ENCODE peak calls at places on chromosomes 3 and 15, in nine cellular contexts. One of them, this sample, is unnamed.
A peak's percentile ranks its signal among the peaks of the same experiment; 100 is the strongest.

GRCh38 chr3:99499235-99499798 is 139.1 kb upstream of the COL8A1 start:
- DNase-seq in foreskin fibroblast: peak; percentile 83
- DNase-seq in SK-N-SH: peak; percentile 24
- DNase-seq in astrocyte: peak; percentile 34
- DNase-seq in OCI-LY7: peak; percentile 15
- DNase-seq in fibroblast of the aortic adventitia: peak; percentile 81
- DNase-seq in AG09309: no peak
- DNase-seq in fibroblast of mammary gland: peak; percentile 74
- DNase-seq in right atrium auricular region: no peak
- DNase-seq in this sample: peak; percentile 69

GRCh38 chr15:36808401-36809160 is 229.2 kb downstream of the CDIN1 start:
- DNase-seq in foreskin fibroblast: no peak
- DNase-seq in SK-N-SH: no peak
- DNase-seq in astrocyte: peak; percentile 52
- DNase-seq in OCI-LY7: no peak
- DNase-seq in fibroblast of the aortic adventitia: peak; percentile 81
- DNase-seq in AG09309: no peak
- DNase-seq in fibroblast of mammary gland: no peak
- DNase-seq in right atrium auricular region: no peak
- DNase-seq in this sample: no peak

GRCh38 chr3:176352716-176353334 is 844.5 kb downstream of the TBL1XR1 start:
- DNase-seq in foreskin fibroblast: peak; percentile 10
- DNase-seq in SK-N-SH: no peak
- DNase-seq in astrocyte: peak; percentile 14
- DNase-seq in OCI-LY7: no peak
- DNase-seq in fibroblast of the aortic adventitia: no peak
- DNase-seq in AG09309: peak; percentile 13
- DNase-seq in fibroblast of mammary gland: peak; percentile 43
- DNase-seq in right atrium auricular region: no peak
- DNase-seq in this sample: peak; percentile 11

GRCh38 chr15:45399381-45400212 is 21.3 kb upstream of the GATM start:
- DNase-seq in foreskin fibroblast: peak; percentile 73
- DNase-seq in SK-N-SH: peak; percentile 42
- DNase-seq in astrocyte: peak; percentile 38
- DNase-seq in OCI-LY7: peak; percentile 76
- DNase-seq in fibroblast of the aortic adventitia: peak; percentile 81
- DNase-seq in AG09309: peak; percentile 25
- DNase-seq in fibroblast of mammary gland: peak; percentile 74
- DNase-seq in right atrium auricular region: no peak
- DNase-seq in this sample: peak; percentile 67

GRCh38 chr3:151276038-151277027 is 2.0 kb downstream of the P2RY14 start:
- DNase-seq in foreskin fibroblast: no peak
- DNase-seq in SK-N-SH: no peak
- DNase-seq in astrocyte: no peak
- DNase-seq in OCI-LY7: peak; percentile 8
- DNase-seq in fibroblast of the aortic adventitia: no peak
- DNase-seq in AG09309: no peak
- DNase-seq in fibroblast of mammary gland: no peak
- DNase-seq in right atrium auricular region: no peak
- DNase-seq in this sample: no peak

GRCh38 chr3:83567935-83568334 is 1390.9 kb upstream of the CADM2 start:
- DNase-seq in foreskin fibroblast: no peak
- DNase-seq in SK-N-SH: no peak
- DNase-seq in astrocyte: no peak
- DNase-seq in OCI-LY7: no peak
- DNase-seq in fibroblast of the aortic adventitia: no peak
- DNase-seq in AG09309: no peak
- DNase-seq in fibroblast of mammary gland: no peak
- DNase-seq in right atrium auricular region: no peak
- DNase-seq in this sample: no peak

GRCh38 chr3:181316481-181316880 is 326.9 kb upstream of the DNAJC19 start:
- DNase-seq in foreskin fibroblast: no peak
- DNase-seq in SK-N-SH: no peak
- DNase-seq in astrocyte: peak; percentile 23
- DNase-seq in OCI-LY7: peak; percentile 13
- DNase-seq in fibroblast of the aortic adventitia: peak; percentile 37
- DNase-seq in AG09309: no peak
- DNase-seq in fibroblast of mammary gland: peak; percentile 30
- DNase-seq in right atrium auricular region: no peak
- DNase-seq in this sample: no peak

GRCh38 chr15:96331141-96331941 is 841 bp downstream of the NR2F2 start:
- DNase-seq in foreskin fibroblast: peak; percentile 68
- DNase-seq in SK-N-SH: peak; percentile 76
- DNase-seq in astrocyte: peak; percentile 29
- DNase-seq in OCI-LY7: no peak
- DNase-seq in fibroblast of the aortic adventitia: peak; percentile 64
- DNase-seq in AG09309: no peak
- DNase-seq in fibroblast of mammary gland: peak; percentile 57
- DNase-seq in right atrium auricular region: no peak
- DNase-seq in this sample: peak; percentile 59

GRCh38 chr3:187165144-187165543 is 25.8 kb upstream of the RPL39L start:
- DNase-seq in foreskin fibroblast: peak; percentile 67
- DNase-seq in SK-N-SH: peak; percentile 41
- DNase-seq in astrocyte: peak; percentile 37
- DNase-seq in OCI-LY7: peak; percentile 79
- DNase-seq in fibroblast of the aortic adventitia: peak; percentile 80
- DNase-seq in AG09309: no peak
- DNase-seq in fibroblast of mammary gland: peak; percentile 62
- DNase-seq in right atrium auricular region: no peak
- DNase-seq in this sample: peak; percentile 69

GRCh38 chr15:57384024-57384423 is 7.7 kb downstream of the CGNL1 start:
- DNase-seq in foreskin fibroblast: no peak
- DNase-seq in SK-N-SH: no peak
- DNase-seq in astrocyte: no peak
- DNase-seq in OCI-LY7: no peak
- DNase-seq in fibroblast of the aortic adventitia: peak; percentile 90
- DNase-seq in AG09309: no peak
- DNase-seq in fibroblast of mammary gland: no peak
- DNase-seq in right atrium auricular region: no peak
- DNase-seq in this sample: no peak

GRCh38 chr3:183085634-183086390 is 13.5 kb downstream of the MCCC1 start:
- DNase-seq in foreskin fibroblast: peak; percentile 19
- DNase-seq in SK-N-SH: peak; percentile 47
- DNase-seq in astrocyte: peak; percentile 51
- DNase-seq in OCI-LY7: peak; percentile 19
- DNase-seq in fibroblast of the aortic adventitia: no peak
- DNase-seq in AG09309: no peak
- DNase-seq in fibroblast of mammary gland: peak; percentile 32
- DNase-seq in right atrium auricular region: no peak
- DNase-seq in this sample: no peak

GRCh38 chr3:23859012-23859743 is 53.4 kb downstream of the UBE2E1 start:
- DNase-seq in foreskin fibroblast: peak; percentile 76
- DNase-seq in SK-N-SH: no peak
- DNase-seq in astrocyte: no peak
- DNase-seq in OCI-LY7: no peak
- DNase-seq in fibroblast of the aortic adventitia: peak; percentile 27
- DNase-seq in AG09309: no peak
- DNase-seq in fibroblast of mammary gland: peak; percentile 25
- DNase-seq in right atrium auricular region: no peak
- DNase-seq in this sample: peak; percentile 52

GRCh38 chr3:157543491-157544035 is 40.3 kb upstream of the VEPH1 start:
- DNase-seq in foreskin fibroblast: peak; percentile 33
- DNase-seq in SK-N-SH: no peak
- DNase-seq in astrocyte: no peak
- DNase-seq in OCI-LY7: no peak
- DNase-seq in fibroblast of the aortic adventitia: no peak
- DNase-seq in AG09309: no peak
- DNase-seq in fibroblast of mammary gland: peak; percentile 40
- DNase-seq in right atrium auricular region: no peak
- DNase-seq in this sample: no peak

GRCh38 chr3:146948161-146948560 is 343.0 kb upstream of the PLSCR5 start:
- DNase-seq in foreskin fibroblast: no peak
- DNase-seq in SK-N-SH: no peak
- DNase-seq in astrocyte: no peak
- DNase-seq in OCI-LY7: no peak
- DNase-seq in fibroblast of the aortic adventitia: no peak
- DNase-seq in AG09309: no peak
- DNase-seq in fibroblast of mammary gland: no peak
- DNase-seq in right atrium auricular region: no peak
- DNase-seq in this sample: no peak

GRCh38 chr15:57640935-57641682 is 49.4 kb downstream of the MYZAP start:
- DNase-seq in foreskin fibroblast: peak; percentile 67
- DNase-seq in SK-N-SH: peak; percentile 49
- DNase-seq in astrocyte: peak; percentile 13
- DNase-seq in OCI-LY7: peak; percentile 11
- DNase-seq in fibroblast of the aortic adventitia: peak; percentile 32
- DNase-seq in AG09309: peak; percentile 1
- DNase-seq in fibroblast of mammary gland: peak; percentile 43
- DNase-seq in right atrium auricular region: no peak
- DNase-seq in this sample: peak; percentile 39

GRCh38 chr15:97748576-97748975 is 211.9 kb upstream of the ARRDC4 start:
- DNase-seq in foreskin fibroblast: no peak
- DNase-seq in SK-N-SH: peak; percentile 7
- DNase-seq in astrocyte: no peak
- DNase-seq in OCI-LY7: no peak
- DNase-seq in fibroblast of the aortic adventitia: no peak
- DNase-seq in AG09309: no peak
- DNase-seq in fibroblast of mammary gland: no peak
- DNase-seq in right atrium auricular region: no peak
- DNase-seq in this sample: no peak

GRCh38 chr15:97750071-97750470 is 210.4 kb upstream of the ARRDC4 start:
- DNase-seq in foreskin fibroblast: no peak
- DNase-seq in SK-N-SH: no peak
- DNase-seq in astrocyte: no peak
- DNase-seq in OCI-LY7: no peak
- DNase-seq in fibroblast of the aortic adventitia: no peak
- DNase-seq in AG09309: no peak
- DNase-seq in fibroblast of mammary gland: no peak
- DNase-seq in right atrium auricular region: no peak
- DNase-seq in this sample: no peak

GRCh38 chr15:97747342-97747741 is 213.2 kb upstream of the ARRDC4 start:
- DNase-seq in foreskin fibroblast: no peak
- DNase-seq in SK-N-SH: no peak
- DNase-seq in astrocyte: no peak
- DNase-seq in OCI-LY7: no peak
- DNase-seq in fibroblast of the aortic adventitia: no peak
- DNase-seq in AG09309: no peak
- DNase-seq in fibroblast of mammary gland: no peak
- DNase-seq in right atrium auricular region: no peak
- DNase-seq in this sample: no peak

DNA sequence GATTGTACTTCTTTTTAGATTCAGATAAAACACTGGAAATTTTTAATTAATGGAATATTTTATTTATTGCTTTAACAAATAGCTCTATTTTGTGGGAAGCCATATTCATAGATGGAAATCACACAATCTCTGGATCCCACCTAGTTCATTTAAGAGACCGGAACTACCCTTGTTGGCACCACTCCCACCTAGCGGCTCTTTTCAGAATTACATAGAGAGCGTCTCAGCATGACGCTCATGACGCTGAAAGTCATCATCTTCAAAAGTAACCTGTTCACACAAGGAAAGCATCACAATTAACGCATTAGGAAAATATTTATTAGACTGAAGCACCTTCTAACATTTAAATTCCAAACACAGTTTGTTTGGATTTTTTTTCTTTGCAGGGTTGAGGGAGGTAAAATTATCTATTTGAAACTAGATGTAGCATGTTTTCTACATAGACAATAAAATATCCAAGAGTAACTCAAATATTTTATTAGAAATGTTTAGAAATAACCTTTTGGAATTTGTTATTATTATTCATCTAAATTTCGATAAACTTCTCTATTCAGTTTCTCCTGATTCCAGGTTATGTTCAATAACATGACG is 214.9 kb upstream of the ARRDC4 start:
- DNase-seq in foreskin fibroblast: peak; percentile 1
- DNase-seq in SK-N-SH: peak; percentile 37
- DNase-seq in astrocyte: no peak
- DNase-seq in OCI-LY7: peak; percentile 18
- DNase-seq in fibroblast of the aortic adventitia: peak; percentile 5
- DNase-seq in AG09309: no peak
- DNase-seq in fibroblast of mammary gland: peak; percentile 15
- DNase-seq in right atrium auricular region: no peak
- DNase-seq in this sample: peak; percentile 17
- TF ChIP-seq CTCF in foreskin fibroblast: peak; percentile 44
- TF ChIP-seq CTCF in SK-N-SH: peak; percentile 65
- TF ChIP-seq CTCF in astrocyte: peak; percentile 29
- TF ChIP-seq CTCF in OCI-LY7: peak; percentile 78
- TF ChIP-seq CTCF in fibroblast of the aortic adventitia: peak; percentile 49
- TF ChIP-seq CTCF in AG09309: peak; percentile 34
- TF ChIP-seq CTCF in fibroblast of mammary gland: peak; percentile 47
- TF ChIP-seq CTCF in right atrium auricular region: peak; percentile 54
- TF ChIP-seq CTCF in this sample: peak; percentile 58

DNA sequence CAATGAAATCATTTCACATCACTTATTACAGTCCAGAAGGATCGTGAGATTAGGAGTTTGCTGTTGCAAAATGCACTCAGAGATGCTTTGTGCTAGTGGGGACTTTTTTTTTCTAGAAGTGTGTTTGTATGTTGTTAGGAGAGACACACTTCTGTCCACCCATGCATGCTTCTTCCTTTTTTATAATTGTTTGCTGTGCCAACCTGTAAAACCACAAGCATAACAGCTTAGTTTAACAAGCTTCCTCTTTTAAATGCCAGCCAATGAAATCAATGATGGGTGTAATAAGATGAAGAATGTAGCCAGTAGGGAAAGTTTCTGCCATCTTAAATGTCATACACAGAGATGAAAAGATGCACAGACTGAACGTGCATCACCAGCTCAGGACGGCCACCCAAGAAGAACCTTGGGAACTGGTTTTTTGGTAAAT is 305.6 kb upstream of the STT3B start:
- DNase-seq in foreskin fibroblast: no peak
- DNase-seq in SK-N-SH: no peak
- DNase-seq in astrocyte: no peak
- DNase-seq in OCI-LY7: peak; percentile 96
- DNase-seq in fibroblast of the aortic adventitia: no peak
- DNase-seq in AG09309: no peak
- DNase-seq in fibroblast of mammary gland: no peak
- DNase-seq in right atrium auricular region: no peak
- DNase-seq in this sample: no peak
- TF ChIP-seq CTCF in foreskin fibroblast: no peak
- TF ChIP-seq CTCF in SK-N-SH: no peak
- TF ChIP-seq CTCF in astrocyte: no peak
- TF ChIP-seq CTCF in OCI-LY7: no peak
- TF ChIP-seq CTCF in fibroblast of the aortic adventitia: no peak
- TF ChIP-seq CTCF in AG09309: no peak
- TF ChIP-seq CTCF in fibroblast of mammary gland: no peak
- TF ChIP-seq CTCF in right atrium auricular region: no peak
- TF ChIP-seq CTCF in this sample: no peak

GRCh38 chr3:195153653-195154052 is 117.3 kb downstream of the XXYLT1 start:
- DNase-seq in foreskin fibroblast: peak; percentile 65
- DNase-seq in SK-N-SH: no peak
- DNase-seq in astrocyte: no peak
- DNase-seq in OCI-LY7: no peak
- DNase-seq in fibroblast of the aortic adventitia: peak; percentile 49
- DNase-seq in AG09309: no peak
- DNase-seq in fibroblast of mammary gland: no peak
- DNase-seq in right atrium auricular region: no peak
- DNase-seq in this sample: no peak
- TF ChIP-seq CTCF in foreskin fibroblast: no peak
- TF ChIP-seq CTCF in SK-N-SH: no peak
- TF ChIP-seq CTCF in astrocyte: no peak
- TF ChIP-seq CTCF in OCI-LY7: no peak
- TF ChIP-seq CTCF in fibroblast of the aortic adventitia: no peak
- TF ChIP-seq CTCF in AG09309: no peak
- TF ChIP-seq CTCF in fibroblast of mammary gland: no peak
- TF ChIP-seq CTCF in right atrium auricular region: no peak
- TF ChIP-seq CTCF in this sample: no peak

GRCh38 chr3:95750097-95750496 is 1064.3 kb upstream of the EPHA6 start:
- DNase-seq in foreskin fibroblast: no peak
- DNase-seq in SK-N-SH: no peak
- DNase-seq in astrocyte: no peak
- DNase-seq in OCI-LY7: no peak
- DNase-seq in fibroblast of the aortic adventitia: no peak
- DNase-seq in AG09309: no peak
- DNase-seq in fibroblast of mammary gland: no peak
- DNase-seq in right atrium auricular region: no peak
- DNase-seq in this sample: peak; percentile 24

GRCh38 chr3:95752199-95752598 is 1062.2 kb upstream of the EPHA6 start:
- DNase-seq in foreskin fibroblast: no peak
- DNase-seq in SK-N-SH: no peak
- DNase-seq in astrocyte: no peak
- DNase-seq in OCI-LY7: no peak
- DNase-seq in fibroblast of the aortic adventitia: no peak
- DNase-seq in AG09309: no peak
- DNase-seq in fibroblast of mammary gland: no peak
- DNase-seq in right atrium auricular region: no peak
- DNase-seq in this sample: no peak
- TF ChIP-seq CTCF in foreskin fibroblast: no peak
- TF ChIP-seq CTCF in SK-N-SH: no peak
- TF ChIP-seq CTCF in astrocyte: no peak
- TF ChIP-seq CTCF in OCI-LY7: no peak
- TF ChIP-seq CTCF in fibroblast of the aortic adventitia: no peak
- TF ChIP-seq CTCF in AG09309: no peak
- TF ChIP-seq CTCF in fibroblast of mammary gland: no peak
- TF ChIP-seq CTCF in right atrium auricular region: no peak
- TF ChIP-seq CTCF in this sample: no peak

This sample was measured in fibroblast of villous mesenchyme.